ENCODE peak calls at places on chromosome 2, in eight cellular contexts. One of them, this sample, is unnamed.

GRCh38 chr2:136235451-136236418 is 117.8 kb upstream of the CXCR4 start:
- DNase-seq in HAP-1: no peak
- DNase-seq in GM23248: peak; percentile 77
- DNase-seq in CD4-positive, alpha-beta T cell: no peak
- DNase-seq in mesenchymal stem cell: no peak
- DNase-seq in SJSA1: peak; percentile 63
- DNase-seq in H7: no peak
- DNase-seq in ovary: no peak
- DNase-seq in this sample: no peak

GRCh38 chr2:189002079-189002478 is 27.9 kb downstream of the COL3A1 start:
- DNase-seq in HAP-1: no peak
- DNase-seq in GM23248: peak; percentile 81
- DNase-seq in CD4-positive, alpha-beta T cell: no peak
- DNase-seq in mesenchymal stem cell: peak; percentile 86
- DNase-seq in SJSA1: no peak
- DNase-seq in H7: no peak
- DNase-seq in ovary: no peak
- DNase-seq in this sample: no peak

GRCh38 chr2:226659416-226659815 is 140.2 kb downstream of the IRS1 start:
- DNase-seq in HAP-1: no peak
- DNase-seq in GM23248: no peak
- DNase-seq in CD4-positive, alpha-beta T cell: no peak
- DNase-seq in mesenchymal stem cell: no peak
- DNase-seq in SJSA1: no peak
- DNase-seq in H7: no peak
- DNase-seq in ovary: no peak
- DNase-seq in this sample: no peak

GRCh38 chr2:184041077-184041476 is 557.3 kb upstream of the ZNF804A start:
- DNase-seq in HAP-1: no peak
- DNase-seq in GM23248: no peak
- DNase-seq in CD4-positive, alpha-beta T cell: no peak
- DNase-seq in mesenchymal stem cell: peak; percentile 74
- DNase-seq in SJSA1: no peak
- DNase-seq in H7: no peak
- DNase-seq in ovary: no peak
- DNase-seq in this sample: no peak

GRCh38 chr2:176297067-176297466 is 27.8 kb downstream of the MTX2 start:
- DNase-seq in HAP-1: peak; percentile 11
- DNase-seq in GM23248: no peak
- DNase-seq in CD4-positive, alpha-beta T cell: no peak
- DNase-seq in mesenchymal stem cell: peak; percentile 8
- DNase-seq in SJSA1: no peak
- DNase-seq in H7: no peak
- DNase-seq in ovary: no peak
- DNase-seq in this sample: no peak

GRCh38 chr2:240468300-240469238 is 33.1 kb downstream of the GPC1 start:
- DNase-seq in HAP-1: peak; percentile 7
- DNase-seq in GM23248: no peak
- DNase-seq in CD4-positive, alpha-beta T cell: no peak
- DNase-seq in mesenchymal stem cell: no peak
- DNase-seq in SJSA1: peak; percentile 40
- DNase-seq in H7: peak; percentile 71
- DNase-seq in ovary: peak; percentile 25
- DNase-seq in this sample: no peak

GRCh38 chr2:239561448-239562001 is 160.7 kb upstream of the HDAC4 start:
- DNase-seq in HAP-1: no peak
- DNase-seq in GM23248: peak; percentile 68
- DNase-seq in CD4-positive, alpha-beta T cell: no peak
- DNase-seq in mesenchymal stem cell: no peak
- DNase-seq in SJSA1: no peak
- DNase-seq in H7: no peak
- DNase-seq in ovary: peak; percentile 53
- DNase-seq in this sample: no peak

GRCh38 chr2:124668161-124668560 is 643.1 kb downstream of the CNTNAP5 start:
- DNase-seq in HAP-1: no peak
- DNase-seq in GM23248: no peak
- DNase-seq in CD4-positive, alpha-beta T cell: no peak
- DNase-seq in mesenchymal stem cell: peak; percentile 10
- DNase-seq in SJSA1: no peak
- DNase-seq in H7: no peak
- DNase-seq in ovary: no peak
- DNase-seq in this sample: peak; percentile 29

GRCh38 chr2:207970138-207970824 is 55.0 kb downstream of the PLEKHM3 start:
- DNase-seq in HAP-1: peak; percentile 88
- DNase-seq in GM23248: no peak
- DNase-seq in CD4-positive, alpha-beta T cell: no peak
- DNase-seq in mesenchymal stem cell: no peak
- DNase-seq in SJSA1: no peak
- DNase-seq in H7: peak; percentile 52
- DNase-seq in ovary: no peak
- DNase-seq in this sample: no peak

GRCh38 chr2:118858485-118859156 is 11.2 kb upstream of the EN1 start:
- DNase-seq in HAP-1: no peak
- DNase-seq in GM23248: no peak
- DNase-seq in CD4-positive, alpha-beta T cell: no peak
- DNase-seq in mesenchymal stem cell: no peak
- DNase-seq in SJSA1: no peak
- DNase-seq in H7: peak; percentile 71
- DNase-seq in ovary: no peak
- DNase-seq in this sample: no peak

GRCh38 chr2:85537600-85538506 is 1.1 kb upstream of the MAT2A start:
- DNase-seq in HAP-1: peak; percentile 74
- DNase-seq in GM23248: peak; percentile 62
- DNase-seq in CD4-positive, alpha-beta T cell: no peak
- DNase-seq in mesenchymal stem cell: peak; percentile 68
- DNase-seq in SJSA1: peak; percentile 56
- DNase-seq in H7: peak; percentile 75
- DNase-seq in ovary: peak; percentile 58
- DNase-seq in this sample: no peak

GRCh38 chr2:215751911-215752272 is 261.5 kb downstream of the MREG start:
- DNase-seq in HAP-1: no peak
- DNase-seq in GM23248: no peak
- DNase-seq in CD4-positive, alpha-beta T cell: no peak
- DNase-seq in mesenchymal stem cell: no peak
- DNase-seq in SJSA1: no peak
- DNase-seq in H7: no peak
- DNase-seq in ovary: no peak
- DNase-seq in this sample: no peak

GRCh38 chr2:9617749-9618148 is 13.0 kb downstream of the YWHAQ start:
- DNase-seq in HAP-1: no peak
- DNase-seq in GM23248: peak; percentile 66
- DNase-seq in CD4-positive, alpha-beta T cell: no peak
- DNase-seq in mesenchymal stem cell: no peak
- DNase-seq in SJSA1: no peak
- DNase-seq in H7: no peak
- DNase-seq in ovary: no peak
- DNase-seq in this sample: no peak

GRCh38 chr2:175880-176800 is 87.7 kb downstream of the SH3YL1 start:
- DNase-seq in HAP-1: no peak
- DNase-seq in GM23248: peak; percentile 75
- DNase-seq in CD4-positive, alpha-beta T cell: peak; percentile 56
- DNase-seq in mesenchymal stem cell: peak; percentile 79
- DNase-seq in SJSA1: peak; percentile 69
- DNase-seq in H7: no peak
- DNase-seq in ovary: peak; percentile 32
- DNase-seq in this sample: no peak

GRCh38 chr2:37355735-37356134 is 11.3 kb downstream of the QPCT start:
- DNase-seq in HAP-1: no peak
- DNase-seq in GM23248: no peak
- DNase-seq in CD4-positive, alpha-beta T cell: no peak
- DNase-seq in mesenchymal stem cell: no peak
- DNase-seq in SJSA1: no peak
- DNase-seq in H7: no peak
- DNase-seq in ovary: no peak
- DNase-seq in this sample: no peak

GRCh38 chr2:9057939-9058761 is 54.7 kb upstream of the MBOAT2 start:
- DNase-seq in HAP-1: no peak
- DNase-seq in GM23248: peak; percentile 50
- DNase-seq in CD4-positive, alpha-beta T cell: no peak
- DNase-seq in mesenchymal stem cell: peak; percentile 40
- DNase-seq in SJSA1: peak; percentile 89
- DNase-seq in H7: no peak
- DNase-seq in ovary: no peak
- DNase-seq in this sample: no peak

DNA sequence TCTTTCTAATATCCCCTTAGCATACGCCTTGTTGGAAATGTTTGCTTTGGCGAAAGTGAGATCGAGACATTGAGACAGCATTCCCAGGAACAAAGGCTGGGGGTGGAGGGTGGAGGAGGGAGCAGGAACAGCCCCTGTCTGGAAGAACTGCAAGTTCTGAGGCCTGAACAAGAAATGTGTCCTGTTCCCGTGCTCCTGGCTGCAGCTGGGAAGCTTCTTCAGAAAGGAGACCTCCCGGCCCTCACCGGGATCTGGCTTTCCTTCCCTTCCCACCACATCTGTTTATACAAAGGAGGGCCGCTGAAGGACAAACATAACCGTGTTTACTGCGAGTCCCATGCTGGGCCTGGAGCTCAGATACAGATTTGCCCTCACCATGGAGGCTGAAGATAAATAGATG is 35.9 kb downstream of the AFF3 start:
- DNase-seq in HAP-1: no peak
- DNase-seq in GM23248: no peak
- DNase-seq in CD4-positive, alpha-beta T cell: no peak
- DNase-seq in mesenchymal stem cell: peak; percentile 85
- DNase-seq in SJSA1: no peak
- DNase-seq in H7: peak; percentile 58
- DNase-seq in ovary: peak; percentile 34
- DNase-seq in this sample: no peak
- H3K27me3 ChIP-seq in HAP-1: peaks cover 17% of the 10 kb centered on the region
- H3K27me3 ChIP-seq in GM23248: peaks cover 56% of the 10 kb centered on the region
- H3K27me3 ChIP-seq in CD4-positive, alpha-beta T cell: no peaks in the 10 kb centered on the region
- H3K27me3 ChIP-seq in mesenchymal stem cell: no peaks in the 10 kb centered on the region
- H3K27me3 ChIP-seq in SJSA1: peaks cover 23% of the 10 kb centered on the region
- H3K27me3 ChIP-seq in H7: peaks cover 66% of the 10 kb centered on the region
- H3K27me3 ChIP-seq in ovary: no peaks in the 10 kb centered on the region
- H3K27me3 ChIP-seq in this sample: no peaks in the 10 kb centered on the region

DNA sequence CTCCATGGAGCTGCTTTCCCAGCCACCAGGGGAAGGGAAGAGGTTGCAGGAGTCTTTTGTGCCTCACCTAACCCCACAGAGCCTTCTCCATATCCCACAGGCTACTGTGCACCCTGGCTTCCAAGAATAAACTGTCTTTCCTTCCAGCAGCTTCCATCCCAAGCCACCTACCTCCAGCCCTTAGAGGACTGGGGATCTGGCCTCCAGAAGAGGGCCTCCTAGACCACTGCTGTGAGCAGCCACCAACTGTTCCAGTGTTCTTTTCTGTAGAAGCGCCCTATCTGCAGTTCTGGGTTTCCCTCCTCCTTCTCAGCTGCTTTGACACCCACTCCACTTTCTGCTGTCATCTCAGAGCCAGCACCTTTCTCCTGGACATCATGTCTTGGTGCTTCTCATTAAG is 30.7 kb upstream of the REG3G start:
- DNase-seq in HAP-1: no peak
- DNase-seq in GM23248: no peak
- DNase-seq in CD4-positive, alpha-beta T cell: no peak
- DNase-seq in mesenchymal stem cell: no peak
- DNase-seq in SJSA1: no peak
- DNase-seq in H7: no peak
- DNase-seq in ovary: no peak
- DNase-seq in this sample: no peak
- H3K27me3 ChIP-seq in HAP-1: peaks cover 15% of the 10 kb centered on the region
- H3K27me3 ChIP-seq in GM23248: peaks cover 20% of the 10 kb centered on the region
- H3K27me3 ChIP-seq in CD4-positive, alpha-beta T cell: peaks cover 19% of the 10 kb centered on the region
- H3K27me3 ChIP-seq in mesenchymal stem cell: peaks cover 29% of the 10 kb centered on the region
- H3K27me3 ChIP-seq in SJSA1: peaks cover 6% of the 10 kb centered on the region
- H3K27me3 ChIP-seq in H7: peaks cover 27% of the 10 kb centered on the region
- H3K27me3 ChIP-seq in ovary: no peaks in the 10 kb centered on the region
- H3K27me3 ChIP-seq in this sample: no peaks in the 10 kb centered on the region

DNA sequence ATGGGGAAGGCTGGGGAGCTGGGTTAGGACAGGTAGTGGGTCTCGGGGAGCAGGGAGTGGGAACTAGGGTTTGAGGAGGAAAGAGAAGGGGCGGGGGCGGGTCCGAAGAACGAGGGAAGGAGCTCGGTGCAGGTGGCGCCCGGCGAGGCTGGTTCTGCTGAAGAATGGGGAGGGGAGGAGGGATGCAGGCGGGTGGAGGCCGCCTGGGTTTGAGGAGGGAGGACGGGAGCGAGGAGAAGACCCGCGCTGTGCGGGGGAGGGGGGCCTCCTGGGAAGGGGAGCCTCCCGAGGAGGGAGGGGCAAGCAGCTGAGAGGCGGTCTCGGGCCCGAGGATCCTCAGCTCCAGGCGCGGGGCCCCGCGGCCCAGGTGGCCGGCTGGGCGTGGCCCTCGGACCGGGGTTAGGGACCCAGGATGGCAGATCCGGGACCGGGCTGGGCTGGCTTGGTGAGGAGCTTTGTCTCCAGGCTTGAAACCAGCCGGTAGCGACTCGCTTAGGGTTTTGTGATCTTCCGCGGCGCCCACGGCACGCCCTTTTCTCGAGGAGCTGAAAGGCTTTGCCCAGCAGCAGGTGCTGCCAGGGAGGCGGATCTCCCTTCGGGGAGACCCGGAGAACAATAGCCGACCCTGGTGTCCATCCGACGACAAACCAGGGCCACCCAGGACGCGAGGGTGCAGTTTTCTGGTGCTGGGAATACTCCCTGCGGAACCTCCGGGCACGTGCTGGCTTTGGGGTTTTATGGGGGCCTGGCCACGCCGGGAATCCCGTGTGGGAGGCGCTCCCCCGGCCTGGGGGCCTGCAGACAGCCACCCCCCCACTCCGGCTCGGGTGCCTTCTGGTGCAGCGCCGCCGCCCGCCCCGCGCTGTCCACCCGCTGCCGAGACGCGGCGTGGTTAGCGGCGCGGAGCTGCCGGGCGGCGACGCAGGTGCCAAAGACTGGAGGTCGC is 1.4 kb downstream of the DPYSL5 start:
- DNase-seq in HAP-1: peak; percentile 86
- DNase-seq in GM23248: no peak
- DNase-seq in CD4-positive, alpha-beta T cell: no peak
- DNase-seq in mesenchymal stem cell: no peak
- DNase-seq in SJSA1: no peak
- DNase-seq in H7: peak; percentile 90
- DNase-seq in ovary: no peak
- DNase-seq in this sample: no peak
- H3K27me3 ChIP-seq in HAP-1: peaks cover 6% of the 10 kb centered on the region
- H3K27me3 ChIP-seq in GM23248: peaks cover 98% of the 10 kb centered on the region
- H3K27me3 ChIP-seq in CD4-positive, alpha-beta T cell: peaks cover 83% of the 10 kb centered on the region
- H3K27me3 ChIP-seq in mesenchymal stem cell: peaks cover 90% of the 10 kb centered on the region
- H3K27me3 ChIP-seq in SJSA1: peaks cover 85% of the 10 kb centered on the region
- H3K27me3 ChIP-seq in H7: peaks cover 77% of the 10 kb centered on the region
- H3K27me3 ChIP-seq in ovary: peaks cover 5% of the 10 kb centered on the region
- H3K27me3 ChIP-seq in this sample: peaks cover 80% of the 10 kb centered on the region

DNA sequence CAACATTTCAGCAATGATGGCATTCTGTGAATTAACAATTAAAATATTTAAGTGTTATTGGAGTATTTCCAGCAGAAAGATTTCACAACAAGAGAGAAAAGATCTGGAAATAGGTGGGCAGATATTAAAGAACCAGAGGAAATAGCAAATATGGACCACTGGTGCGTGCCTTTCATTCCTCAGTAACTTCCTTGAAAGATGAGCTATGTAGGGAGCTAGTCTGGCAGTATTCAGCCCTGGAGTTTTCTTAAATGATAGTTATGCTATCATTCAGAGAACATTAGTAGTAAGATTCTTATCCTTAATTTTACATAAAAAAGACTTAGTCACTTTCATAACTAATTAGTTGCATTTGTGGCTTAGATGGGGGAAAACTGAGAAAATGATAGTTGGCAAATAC is 41.5 kb downstream of the TANC1 start:
- DNase-seq in HAP-1: no peak
- DNase-seq in GM23248: peak; percentile 59
- DNase-seq in CD4-positive, alpha-beta T cell: no peak
- DNase-seq in mesenchymal stem cell: no peak
- DNase-seq in SJSA1: no peak
- DNase-seq in H7: no peak
- DNase-seq in ovary: no peak
- DNase-seq in this sample: no peak
- H3K27me3 ChIP-seq in HAP-1: no peaks in the 10 kb centered on the region
- H3K27me3 ChIP-seq in GM23248: no peaks in the 10 kb centered on the region
- H3K27me3 ChIP-seq in CD4-positive, alpha-beta T cell: no peaks in the 10 kb centered on the region
- H3K27me3 ChIP-seq in mesenchymal stem cell: no peaks in the 10 kb centered on the region
- H3K27me3 ChIP-seq in SJSA1: no peaks in the 10 kb centered on the region
- H3K27me3 ChIP-seq in H7: no peaks in the 10 kb centered on the region
- H3K27me3 ChIP-seq in ovary: no peaks in the 10 kb centered on the region
- H3K27me3 ChIP-seq in this sample: no peaks in the 10 kb centered on the region

This sample was measured in AG04450.